ENCODE peak calls at places on chromosomes 7 and 10, in four cellular contexts. D, B, J and C are unnamed samples.

GRCh38 chr7:99617187-99617781 is 538 bp downstream of the ZSCAN25 start:
- DNase-seq in D (no peak), B (no peak), J (no peak), C (no peak)

GRCh38 chr7:10677211-10677610 is 296.5 kb upstream of the PHF14 start:
- DNase-seq in B (no peak), J (no peak), D (no peak), C (no peak)

GRCh38 chr7:21548491-21548890 is 5.7 kb downstream of the DNAH11 start:
- DNase-seq in B (no peak), D (no peak), J (no peak), C (no peak)

GRCh38 chr7:120856621-120857352 is 1.2 kb downstream of the TSPAN12 start:
- DNase-seq in J (peak), B (peak), D (no peak), C (peak)

GRCh38 chr10:108789911-108790310 is 1133.4 kb downstream of the XPNPEP1 start:
- DNase-seq in B (no peak), D (no peak), J (no peak), C (peak)

GRCh38 chr7:156002362-156003001 is 190.2 kb upstream of the SHH start:
- DNase-seq in J (no peak), D (no peak), B (no peak), C (no peak)

GRCh38 chr10:119516381-119517234 is 25.9 kb downstream of the RGS10 start:
- DNase-seq in D (no peak), J (no peak), B (no peak), C (peak)

GRCh38 chr10:119908201-119908600 is 15.7 kb downstream of the SEC23IP start:
- DNase-seq in D (no peak), B (no peak), J (no peak), C (no peak)

GRCh38 chr10:12727832-12728215 is 273.7 kb downstream of the CCDC3 start:
- DNase-seq in D (no peak), B (no peak), J (no peak), C (no peak)

GRCh38 chr7:94297397-94297838 is 97.3 kb upstream of the COL1A2 start:
- DNase-seq in J (no peak), D (no peak), B (no peak), C (no peak)

GRCh38 chr10:21285207-21285606 is 240.3 kb downstream of the SKIDA1 start:
- DNase-seq in B (no peak), D (no peak), J (no peak), C (no peak)

GRCh38 chr10:31754803-31755624 is 173.6 kb downstream of the ARHGAP12 start:
- DNase-seq in J (no peak), B (peak), D (peak), C (no peak)

GRCh38 chr7:27185708-27186449 is 847 bp upstream of the HOXA11 start:
- DNase-seq in J (no peak), D (no peak), B (no peak), C (no peak)

GRCh38 chr7:474605-475424 is 44.8 kb downstream of the PDGFA start:
- DNase-seq in B (no peak), J (no peak), D (no peak), C (no peak)

GRCh38 chr10:37754538-37755323 is 102.7 kb downstream of the ZNF248 start:
- DNase-seq in B (peak), D (no peak), J (peak), C (no peak)

GRCh38 chr10:50992972-50993766 is 81.1 kb upstream of the PRKG1 start:
- DNase-seq in D (no peak), B (no peak), J (peak), C (no peak)

GRCh38 chr10:103792547-103792946 is 62.8 kb downstream of the SH3PXD2A start:
- DNase-seq in B (no peak), D (no peak), J (no peak), C (no peak)

GRCh38 chr10:112126901-112127300 is 56.7 kb downstream of the GPAM start:
- DNase-seq in D (no peak), B (no peak), J (no peak), C (no peak)

GRCh38 chr7:26627871-26628270 is 236.5 kb downstream of the SKAP2 start:
- DNase-seq in D (no peak), B (no peak), J (no peak), C (no peak)

GRCh38 chr7:23200331-23200730 is 18.5 kb downstream of the NUP42 start:
- DNase-seq in J (no peak), D (no peak), B (no peak), C (no peak)

GRCh38 chr10:47031953-47032465 is 120.8 kb downstream of the PTPN20 start:
- DNase-seq in J (no peak), B (no peak), D (no peak), C (no peak)

GRCh38 chr10:69407621-69408301 is 9.0 kb downstream of the TACR2 start:
- DNase-seq in D (no peak), B (no peak), J (peak), C (no peak)

GRCh38 chr7:93044147-93044810 is 73.5 kb downstream of the SAMD9 start:
- DNase-seq in B (no peak), D (no peak), J (no peak), C (no peak)

GRCh38 chr10:88343761-88344484 is 239.2 kb downstream of the RNLS start:
- DNase-seq in D (no peak), J (peak), B (no peak), C (no peak)

GRCh38 chr10:37563715-37564108 is 293.7 kb downstream of the ZNF248 start:
- DNase-seq in J (no peak), D (no peak), B (no peak), C (no peak)

GRCh38 chr7:24752073-24752800 is 5.0 kb downstream of the GSDME start:
- DNase-seq in B (no peak), J (no peak), D (no peak), C (no peak)

GRCh38 chr7:24755096-24755495 is 2.2 kb downstream of the GSDME start:
- DNase-seq in B (no peak), J (no peak), D (no peak), C (no peak)

GRCh38 chr7:24751484-24751883 is 5.8 kb downstream of the GSDME start:
- DNase-seq in J (no peak), B (no peak), D (no peak), C (no peak)

GRCh38 chr7:24748521-24748920 is 8.7 kb downstream of the GSDME start:
- DNase-seq in J (no peak), D (no peak), B (no peak), C (no peak)

GRCh38 chr7:24750441-24751055 is 6.7 kb downstream of the GSDME start:
- DNase-seq in D (no peak), B (no peak), J (no peak), C (no peak)
- TF ChIP-seq TCF12 in D (no peak), B (no peak), J (no peak), C (no peak)

DNA sequence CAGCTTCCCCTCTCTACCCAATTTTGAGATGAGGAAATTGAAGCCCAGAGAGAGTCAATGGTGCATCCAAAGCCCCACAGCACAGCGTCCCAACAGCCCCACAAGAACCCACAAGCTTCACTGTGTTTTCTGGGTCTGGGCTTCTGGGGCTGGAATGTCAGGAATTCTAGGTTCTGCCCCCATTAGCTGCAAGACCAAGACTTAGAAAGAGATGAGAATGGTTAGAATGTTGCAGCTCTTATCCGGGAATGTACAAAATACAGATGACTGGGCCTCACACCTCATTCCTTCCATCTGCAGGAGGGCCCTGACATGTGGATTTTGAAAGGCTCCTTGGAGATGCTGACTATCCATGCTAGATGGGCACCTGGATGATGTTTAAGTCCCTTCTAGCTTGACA is 6.0 kb upstream of the SGPL1 start:
- DNase-seq in J (no peak), D (no peak), B (no peak), C (no peak)
- TF ChIP-seq TCF12 in J (no peak), D (peak), B (no peak), C (no peak)

DNA sequence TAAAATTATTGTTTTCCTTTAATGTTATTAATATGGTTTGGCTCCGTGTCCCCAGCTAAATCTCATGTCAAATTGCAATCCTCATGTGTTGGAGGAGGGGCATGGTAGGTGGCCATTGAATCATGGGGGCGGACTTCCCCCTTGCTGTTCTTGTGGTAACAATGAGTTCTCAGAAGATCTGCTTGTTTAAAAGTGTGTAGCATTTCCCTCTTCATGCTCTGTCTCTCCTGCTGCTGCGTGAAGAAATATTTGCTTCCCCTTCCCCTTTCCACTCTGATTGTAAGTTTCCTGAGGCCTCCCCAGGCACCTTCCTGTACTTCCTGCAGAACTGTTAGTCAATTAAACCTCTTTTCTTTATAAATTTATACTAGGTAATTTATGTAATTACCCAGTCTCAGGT is 27.5 kb downstream of the VIM start:
- DNase-seq in J (no peak), D (no peak), B (no peak), C (no peak)
- TF ChIP-seq TCF12 in J (no peak), D (no peak), B (no peak), C (no peak)

DNA sequence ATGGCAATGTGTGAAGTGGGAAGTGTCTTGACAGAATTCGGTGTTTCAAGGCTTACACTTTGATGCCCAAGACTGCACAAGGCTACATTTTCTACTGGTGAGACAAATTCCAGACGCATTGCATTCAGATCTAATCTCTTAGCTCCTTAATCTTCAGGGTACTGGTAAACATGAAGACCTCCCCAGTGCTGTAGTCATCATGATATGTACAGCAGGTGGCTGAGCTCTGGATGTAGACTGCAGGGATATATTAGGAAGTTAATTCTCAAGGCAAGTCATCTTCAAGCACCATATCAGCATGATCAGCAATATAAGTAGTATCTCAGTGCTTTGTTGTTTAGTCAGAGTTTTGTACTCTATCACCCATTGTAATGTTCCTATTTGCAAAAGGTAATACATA is 61.8 kb downstream of the IKZF1 start:
- DNase-seq in B (no peak), J (no peak), D (no peak), C (no peak)
- TF ChIP-seq TCF12 in B (no peak), J (no peak), D (no peak), C (no peak)

DNA sequence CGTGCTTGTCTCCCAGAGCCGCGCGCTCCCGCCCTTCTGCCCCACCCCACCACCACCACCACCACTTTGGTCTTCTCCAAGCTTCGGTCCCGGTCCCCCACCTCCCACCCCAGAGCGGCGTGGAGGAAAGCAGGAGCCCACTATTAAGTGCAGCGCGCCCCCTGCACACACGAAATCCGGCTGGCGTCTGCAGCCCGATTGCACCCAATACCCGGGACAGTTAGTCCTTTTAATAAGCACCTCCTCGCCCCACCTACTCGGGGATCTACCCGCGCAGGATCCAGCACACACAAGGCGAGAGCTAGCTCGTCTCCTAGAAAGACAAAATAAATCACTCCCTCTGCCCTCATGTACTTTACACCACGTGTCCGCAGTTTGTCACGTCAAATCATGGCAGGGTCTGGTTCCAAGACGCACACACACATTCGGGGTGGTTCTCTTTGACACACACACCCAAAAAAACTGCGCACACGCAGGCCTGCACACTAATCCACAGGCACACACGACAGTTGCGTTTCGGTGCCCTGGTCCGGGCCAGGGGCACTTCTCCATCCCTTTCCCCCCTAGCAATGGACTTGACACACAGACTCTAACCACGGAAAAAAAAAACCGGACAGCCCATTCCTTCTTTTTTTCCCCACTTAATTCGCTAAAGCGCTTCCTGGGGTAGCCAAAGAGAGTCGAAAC is 1.6 kb downstream of the SFMBT2 start:
- DNase-seq in D (no peak), J (peak), B (no peak), C (peak)
- TF ChIP-seq TCF12 in D (no peak), J (no peak), B (no peak), C (no peak)

GRCh38 chr7:81627565-81628287 is 142.1 kb downstream of the HGF start:
- DNase-seq in B (no peak), D (no peak), J (no peak), C (no peak)
- TF ChIP-seq TCF12 in B (no peak), D (no peak), J (peak), C (no peak)

GRCh38 chr10:122910310-122910709 is at the start of gene FAM24A:
- DNase-seq in B (no peak), J (no peak), D (no peak), C (no peak)

GRCh38 chr10:122915700-122916099 is 5.3 kb downstream of the FAM24A start:
- DNase-seq in J (no peak), D (no peak), B (no peak), C (no peak)

DNA sequence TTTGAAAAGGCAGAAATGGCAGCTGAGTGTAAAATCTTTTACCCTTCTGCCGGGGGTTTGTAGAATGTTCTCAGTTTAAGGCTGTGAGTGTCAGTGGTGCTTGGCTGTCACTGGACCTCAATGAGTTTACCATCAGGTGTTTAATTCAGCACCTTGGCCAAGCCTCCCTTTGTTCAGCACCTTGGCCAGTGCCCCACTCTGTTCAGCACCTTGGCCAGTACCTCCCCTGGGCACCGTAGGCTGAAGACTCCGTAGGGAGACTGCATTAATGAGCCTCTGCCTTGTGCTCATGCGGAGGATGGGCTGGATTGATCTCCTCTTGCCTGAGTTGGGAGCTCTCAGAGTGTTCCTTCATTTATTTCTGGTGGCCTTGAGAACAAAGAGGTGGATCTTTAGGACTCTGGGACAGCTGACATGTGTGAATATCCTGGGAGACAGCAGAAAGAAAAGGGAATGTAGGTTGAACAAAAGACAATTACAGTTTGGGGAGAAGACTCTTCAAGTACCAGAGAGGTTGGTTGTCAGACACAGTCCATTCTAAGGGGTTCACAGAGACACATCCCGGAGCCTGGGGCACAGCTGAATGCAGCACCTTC is 1.6 kb downstream of the FAM24A start:
- DNase-seq in J (no peak), B (peak), D (peak), C (no peak)
- TF ChIP-seq TCF12 in J (no peak), B (no peak), D (no peak), C (no peak)

DNA sequence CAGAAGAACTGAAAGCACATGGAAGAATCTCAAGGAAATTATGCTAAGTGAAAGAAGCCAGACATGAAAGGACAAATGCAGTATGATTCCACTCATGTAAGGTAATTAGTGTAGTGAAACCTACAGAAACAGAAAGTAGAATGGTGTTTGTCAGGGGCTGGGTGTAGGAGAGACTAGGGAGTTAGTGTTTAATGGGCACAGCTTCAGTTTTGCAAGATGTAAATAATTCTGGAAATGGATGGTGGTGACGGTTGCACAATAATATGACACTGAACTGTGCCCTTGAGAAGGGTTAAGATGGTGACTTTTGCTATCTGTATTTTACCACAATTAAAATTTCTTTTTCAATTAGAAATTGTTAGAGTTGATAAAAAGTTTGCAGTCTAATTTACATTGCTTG is 157.3 kb upstream of the ADCY1 start:
- DNase-seq in J (no peak), B (no peak), D (no peak), C (no peak)
- TF ChIP-seq TCF12 in J (no peak), B (no peak), D (no peak), C (no peak)